ENCODE peak calls at places on chromosomes 13 and 19, in six cellular contexts. One of them, this sample, is unnamed.

GRCh38 chr13:20669162-20669561 is 34.3 kb upstream of the IL17D start:
- DNase-seq in stomach: no peak
- DNase-seq in effector memory CD8-positive, alpha-beta T cell: peak; percentile 6
- DNase-seq in EL: no peak
- DNase-seq in fibroblast of lung: no peak
- DNase-seq in dorsolateral prefrontal cortex: no peak
- DNase-seq in this sample: no peak

GRCh38 chr19:12884926-12885748 is 1.9 kb downstream of the KLF1 start:
- DNase-seq in fibroblast of lung: peak; percentile 46
- DNase-seq in stomach: peak; percentile 95
- DNase-seq in EL: peak; percentile 51
- DNase-seq in dorsolateral prefrontal cortex: peak; percentile 21
- DNase-seq in effector memory CD8-positive, alpha-beta T cell: peak; percentile 81
- DNase-seq in this sample: no peak

GRCh38 chr19:14059652-14060155 is 2.2 kb downstream of the PALM3 start:
- DNase-seq in EL: no peak
- DNase-seq in effector memory CD8-positive, alpha-beta T cell: no peak
- DNase-seq in dorsolateral prefrontal cortex: no peak
- DNase-seq in fibroblast of lung: no peak
- DNase-seq in stomach: no peak
- DNase-seq in this sample: no peak

GRCh38 chr19:45066921-45067661 is 9.2 kb downstream of the ZNF296 start:
- DNase-seq in stomach: no peak
- DNase-seq in effector memory CD8-positive, alpha-beta T cell: no peak
- DNase-seq in fibroblast of lung: no peak
- DNase-seq in EL: no peak
- DNase-seq in dorsolateral prefrontal cortex: no peak
- DNase-seq in this sample: no peak

GRCh38 chr13:103351035-103351828 is 285.0 kb upstream of the SLC10A2 start:
- DNase-seq in effector memory CD8-positive, alpha-beta T cell: no peak
- DNase-seq in dorsolateral prefrontal cortex: no peak
- DNase-seq in stomach: no peak
- DNase-seq in EL: no peak
- DNase-seq in fibroblast of lung: peak; percentile 37
- DNase-seq in this sample: no peak

GRCh38 chr19:30225615-30226463 is 146.3 kb upstream of the ZNF536 start:
- DNase-seq in effector memory CD8-positive, alpha-beta T cell: no peak
- DNase-seq in stomach: no peak
- DNase-seq in fibroblast of lung: no peak
- DNase-seq in EL: no peak
- DNase-seq in dorsolateral prefrontal cortex: no peak
- DNase-seq in this sample: no peak

GRCh38 chr13:67662997-67663396 is 432.9 kb upstream of the PCDH9 start:
- DNase-seq in dorsolateral prefrontal cortex: no peak
- DNase-seq in EL: no peak
- DNase-seq in effector memory CD8-positive, alpha-beta T cell: no peak
- DNase-seq in stomach: no peak
- DNase-seq in fibroblast of lung: no peak
- DNase-seq in this sample: no peak

GRCh38 chr19:58474291-58474996 is 1.7 kb upstream of the ZNF446 start:
- DNase-seq in dorsolateral prefrontal cortex: no peak
- DNase-seq in stomach: no peak
- DNase-seq in effector memory CD8-positive, alpha-beta T cell: no peak
- DNase-seq in fibroblast of lung: peak; percentile 61
- DNase-seq in EL: peak; percentile 65
- DNase-seq in this sample: no peak

GRCh38 chr19:1169921-1170885 is 3.9 kb downstream of the SBNO2 start:
- DNase-seq in stomach: peak; percentile 56
- DNase-seq in dorsolateral prefrontal cortex: peak; percentile 56
- DNase-seq in fibroblast of lung: peak; percentile 88
- DNase-seq in EL: peak; percentile 65
- DNase-seq in effector memory CD8-positive, alpha-beta T cell: no peak
- DNase-seq in this sample: peak; percentile 94

GRCh38 chr19:48247212-48247611 is 8.5 kb downstream of the CARD8 start:
- DNase-seq in fibroblast of lung: no peak
- DNase-seq in dorsolateral prefrontal cortex: no peak
- DNase-seq in effector memory CD8-positive, alpha-beta T cell: no peak
- DNase-seq in EL: no peak
- DNase-seq in stomach: no peak
- DNase-seq in this sample: no peak

GRCh38 chr13:42750858-42751257 is 30.5 kb upstream of the FAM216B start:
- DNase-seq in fibroblast of lung: no peak
- DNase-seq in dorsolateral prefrontal cortex: no peak
- DNase-seq in EL: no peak
- DNase-seq in stomach: no peak
- DNase-seq in effector memory CD8-positive, alpha-beta T cell: no peak
- DNase-seq in this sample: no peak

GRCh38 chr19:46296722-46297431 is at the start of gene HIF3A:
- DNase-seq in dorsolateral prefrontal cortex: peak; percentile 11
- DNase-seq in fibroblast of lung: peak; percentile 80
- DNase-seq in effector memory CD8-positive, alpha-beta T cell: no peak
- DNase-seq in stomach: peak; percentile 78
- DNase-seq in EL: peak; percentile 36
- DNase-seq in this sample: no peak

GRCh38 chr19:43465468-43466120 is at the start of gene LYPD3:
- DNase-seq in dorsolateral prefrontal cortex: no peak
- DNase-seq in EL: peak; percentile 74
- DNase-seq in fibroblast of lung: peak; percentile 54
- DNase-seq in effector memory CD8-positive, alpha-beta T cell: no peak
- DNase-seq in stomach: peak; percentile 49
- DNase-seq in this sample: no peak

GRCh38 chr19:46357846-46358583 is 11.1 kb downstream of the PPP5C start:
- DNase-seq in effector memory CD8-positive, alpha-beta T cell: no peak
- DNase-seq in dorsolateral prefrontal cortex: no peak
- DNase-seq in stomach: no peak
- DNase-seq in EL: peak; percentile 86
- DNase-seq in fibroblast of lung: no peak
- DNase-seq in this sample: no peak

GRCh38 chr19:50703915-50704548 is 15.6 kb downstream of the SHANK1 start:
- DNase-seq in stomach: no peak
- DNase-seq in dorsolateral prefrontal cortex: no peak
- DNase-seq in fibroblast of lung: no peak
- DNase-seq in EL: no peak
- DNase-seq in effector memory CD8-positive, alpha-beta T cell: no peak
- DNase-seq in this sample: no peak

GRCh38 chr13:94390881-94391280 is 88.6 kb downstream of the DCT start:
- DNase-seq in effector memory CD8-positive, alpha-beta T cell: no peak
- DNase-seq in dorsolateral prefrontal cortex: no peak
- DNase-seq in EL: no peak
- DNase-seq in stomach: no peak
- DNase-seq in fibroblast of lung: no peak
- DNase-seq in this sample: peak; percentile 72

GRCh38 chr19:49422407-49423277 is 599 bp downstream of the PTH2 start:
- DNase-seq in fibroblast of lung: peak; percentile 20
- DNase-seq in stomach: no peak
- DNase-seq in EL: peak; percentile 38
- DNase-seq in dorsolateral prefrontal cortex: peak; percentile 74
- DNase-seq in effector memory CD8-positive, alpha-beta T cell: peak; percentile 56
- DNase-seq in this sample: peak; percentile 30

GRCh38 chr13:110465696-110466095 is 95.8 kb downstream of the RAB20 start:
- DNase-seq in EL: no peak
- DNase-seq in dorsolateral prefrontal cortex: no peak
- DNase-seq in fibroblast of lung: no peak
- DNase-seq in stomach: no peak
- DNase-seq in effector memory CD8-positive, alpha-beta T cell: no peak
- DNase-seq in this sample: no peak

GRCh38 chr19:19653597-19654147 is 9.8 kb downstream of the ATP13A1 start:
- DNase-seq in fibroblast of lung: no peak
- DNase-seq in effector memory CD8-positive, alpha-beta T cell: no peak
- DNase-seq in dorsolateral prefrontal cortex: no peak
- DNase-seq in stomach: no peak
- DNase-seq in EL: no peak
- DNase-seq in this sample: no peak

GRCh38 chr13:51902776-51903175 is 41.0 kb downstream of the CCDC70 start:
- DNase-seq in effector memory CD8-positive, alpha-beta T cell: no peak
- DNase-seq in EL: no peak
- DNase-seq in fibroblast of lung: no peak
- DNase-seq in stomach: no peak
- DNase-seq in dorsolateral prefrontal cortex: no peak
- DNase-seq in this sample: no peak

GRCh38 chr13:34733720-34734119 is 208.3 kb upstream of the NBEA start:
- DNase-seq in EL: peak; percentile 8
- DNase-seq in effector memory CD8-positive, alpha-beta T cell: no peak
- DNase-seq in dorsolateral prefrontal cortex: no peak
- DNase-seq in fibroblast of lung: peak; percentile 68
- DNase-seq in stomach: no peak
- DNase-seq in this sample: peak; percentile 52

GRCh38 chr13:113069861-113070805 is 35.5 kb upstream of the F7 start:
- DNase-seq in dorsolateral prefrontal cortex: peak; percentile 51
- DNase-seq in effector memory CD8-positive, alpha-beta T cell: no peak
- DNase-seq in EL: no peak
- DNase-seq in stomach: no peak
- DNase-seq in fibroblast of lung: no peak
- DNase-seq in this sample: no peak

GRCh38 chr19:38055655-38056521 is 148.9 kb downstream of the SIPA1L3 start:
- DNase-seq in effector memory CD8-positive, alpha-beta T cell: no peak
- DNase-seq in EL: no peak
- DNase-seq in dorsolateral prefrontal cortex: no peak
- DNase-seq in stomach: no peak
- DNase-seq in fibroblast of lung: no peak
- DNase-seq in this sample: no peak

GRCh38 chr13:80979035-80979641 is 638.2 kb upstream of the SPRY2 start:
- DNase-seq in EL: peak; percentile 39
- DNase-seq in stomach: peak; percentile 28
- DNase-seq in fibroblast of lung: peak; percentile 87
- DNase-seq in effector memory CD8-positive, alpha-beta T cell: peak; percentile 1
- DNase-seq in dorsolateral prefrontal cortex: peak; percentile 37
- DNase-seq in this sample: peak; percentile 41

GRCh38 chr19:3508771-3509535 is 2.8 kb downstream of the FZR1 start:
- DNase-seq in stomach: no peak
- DNase-seq in fibroblast of lung: no peak
- DNase-seq in dorsolateral prefrontal cortex: no peak
- DNase-seq in effector memory CD8-positive, alpha-beta T cell: no peak
- DNase-seq in EL: peak; percentile 23
- DNase-seq in this sample: no peak

GRCh38 chr19:40716031-40716654 is 543 bp downstream of the COQ8B start:
- DNase-seq in effector memory CD8-positive, alpha-beta T cell: peak; percentile 51
- DNase-seq in stomach: no peak
- DNase-seq in fibroblast of lung: no peak
- DNase-seq in dorsolateral prefrontal cortex: no peak
- DNase-seq in EL: peak; percentile 92
- DNase-seq in this sample: no peak

GRCh38 chr13:112733661-112734379 is 44.0 kb downstream of the ATP11A start:
- DNase-seq in effector memory CD8-positive, alpha-beta T cell: no peak
- DNase-seq in stomach: no peak
- DNase-seq in fibroblast of lung: no peak
- DNase-seq in EL: no peak
- DNase-seq in dorsolateral prefrontal cortex: no peak
- DNase-seq in this sample: no peak

GRCh38 chr19:17706750-17707181 is 12.5 kb upstream of the MAP1S start:
- DNase-seq in effector memory CD8-positive, alpha-beta T cell: no peak
- DNase-seq in stomach: no peak
- DNase-seq in EL: peak; percentile 50
- DNase-seq in fibroblast of lung: peak; percentile 19
- DNase-seq in dorsolateral prefrontal cortex: peak; percentile 76
- DNase-seq in this sample: no peak

GRCh38 chr19:5289060-5289990 is 51.3 kb downstream of the PTPRS start:
- DNase-seq in dorsolateral prefrontal cortex: no peak
- DNase-seq in EL: no peak
- DNase-seq in effector memory CD8-positive, alpha-beta T cell: no peak
- DNase-seq in fibroblast of lung: no peak
- DNase-seq in stomach: no peak
- DNase-seq in this sample: no peak

GRCh38 chr13:51636349-51636890 is 52.2 kb downstream of the WDFY2 start:
- DNase-seq in dorsolateral prefrontal cortex: no peak
- DNase-seq in EL: no peak
- DNase-seq in effector memory CD8-positive, alpha-beta T cell: no peak
- DNase-seq in stomach: peak; percentile 63
- DNase-seq in fibroblast of lung: no peak
- DNase-seq in this sample: no peak

GRCh38 chr19:33665776-33666175 is 44.0 kb downstream of the CHST8 start:
- DNase-seq in stomach: peak; percentile 9
- DNase-seq in effector memory CD8-positive, alpha-beta T cell: no peak
- DNase-seq in EL: no peak
- DNase-seq in fibroblast of lung: no peak
- DNase-seq in dorsolateral prefrontal cortex: no peak
- DNase-seq in this sample: no peak

GRCh38 chr19:14187586-14187985 is 18.4 kb downstream of the ADGRL1 start:
- DNase-seq in stomach: no peak
- DNase-seq in effector memory CD8-positive, alpha-beta T cell: no peak
- DNase-seq in EL: no peak
- DNase-seq in dorsolateral prefrontal cortex: no peak
- DNase-seq in fibroblast of lung: no peak
- DNase-seq in this sample: no peak

GRCh38 chr19:46926201-46927071 is 65.6 kb downstream of the ARHGAP35 start:
- DNase-seq in dorsolateral prefrontal cortex: no peak
- DNase-seq in fibroblast of lung: no peak
- DNase-seq in stomach: no peak
- DNase-seq in EL: no peak
- DNase-seq in effector memory CD8-positive, alpha-beta T cell: no peak
- DNase-seq in this sample: peak; percentile 93

GRCh38 chr13:26548251-26548765 is 9.2 kb upstream of the WASF3 start:
- DNase-seq in dorsolateral prefrontal cortex: no peak
- DNase-seq in fibroblast of lung: no peak
- DNase-seq in EL: no peak
- DNase-seq in effector memory CD8-positive, alpha-beta T cell: no peak
- DNase-seq in stomach: no peak
- DNase-seq in this sample: no peak

GRCh38 chr13:34578917-34579316 is 363.2 kb upstream of the NBEA start:
- DNase-seq in effector memory CD8-positive, alpha-beta T cell: no peak
- DNase-seq in fibroblast of lung: no peak
- DNase-seq in dorsolateral prefrontal cortex: no peak
- DNase-seq in stomach: no peak
- DNase-seq in EL: no peak
- DNase-seq in this sample: no peak

GRCh38 chr13:30052127-30052526 is 201.7 kb upstream of the UBL3 start:
- DNase-seq in dorsolateral prefrontal cortex: no peak
- DNase-seq in effector memory CD8-positive, alpha-beta T cell: no peak
- DNase-seq in fibroblast of lung: no peak
- DNase-seq in EL: no peak
- DNase-seq in stomach: no peak
- DNase-seq in this sample: no peak

GRCh38 chr13:41188584-41188983 is 5.8 kb downstream of the KBTBD7 start:
- DNase-seq in fibroblast of lung: peak; percentile 74
- DNase-seq in effector memory CD8-positive, alpha-beta T cell: no peak
- DNase-seq in stomach: no peak
- DNase-seq in EL: peak; percentile 64
- DNase-seq in dorsolateral prefrontal cortex: no peak
- DNase-seq in this sample: no peak

GRCh38 chr19:17681505-17682125 is 6.5 kb downstream of the UNC13A start:
- DNase-seq in fibroblast of lung: peak; percentile 39
- DNase-seq in effector memory CD8-positive, alpha-beta T cell: peak; percentile 40
- DNase-seq in dorsolateral prefrontal cortex: no peak
- DNase-seq in EL: peak; percentile 45
- DNase-seq in stomach: no peak
- DNase-seq in this sample: no peak